ENCODE peak calls at places on chromosomes 7 and 10, in seven cellular contexts. One of them, this sample, is unnamed.

GRCh38 chr7:43583424-43584199 is 704 bp downstream of the STK17A start:
- DNase-seq in H54: peak
- DNase-seq in IMR-90: peak
- DNase-seq in sigmoid colon: peak
- DNase-seq in erythroblast: peak
- DNase-seq in breast epithelium: peak
- DNase-seq in esophagus muscularis mucosa: no peak
- DNase-seq in this sample: peak

GRCh38 chr10:11145498-11145855 is 127.8 kb downstream of the CELF2 start:
- DNase-seq in esophagus muscularis mucosa: no peak
- DNase-seq in breast epithelium: no peak
- DNase-seq in sigmoid colon: no peak
- DNase-seq in erythroblast: no peak
- DNase-seq in H54: no peak
- DNase-seq in IMR-90: no peak
- DNase-seq in this sample: no peak

GRCh38 chr7:90345548-90346319 is 782 bp upstream of the GTPBP10 start:
- DNase-seq in H54: no peak
- DNase-seq in IMR-90: peak
- DNase-seq in erythroblast: no peak
- DNase-seq in breast epithelium: no peak
- DNase-seq in esophagus muscularis mucosa: no peak
- DNase-seq in sigmoid colon: no peak
- DNase-seq in this sample: no peak

GRCh38 chr10:47031953-47032465 is 120.8 kb downstream of the PTPN20 start:
- DNase-seq in IMR-90: peak
- DNase-seq in esophagus muscularis mucosa: no peak
- DNase-seq in H54: no peak
- DNase-seq in erythroblast: no peak
- DNase-seq in breast epithelium: no peak
- DNase-seq in sigmoid colon: peak
- DNase-seq in this sample: peak

GRCh38 chr7:122803323-122803722 is 82.9 kb downstream of the CADPS2 start:
- DNase-seq in breast epithelium: no peak
- DNase-seq in H54: no peak
- DNase-seq in erythroblast: no peak
- DNase-seq in IMR-90: no peak
- DNase-seq in esophagus muscularis mucosa: no peak
- DNase-seq in sigmoid colon: no peak
- DNase-seq in this sample: no peak

GRCh38 chr7:28338041-28338440 is 74.3 kb upstream of the CREB5 start:
- DNase-seq in erythroblast: no peak
- DNase-seq in H54: no peak
- DNase-seq in esophagus muscularis mucosa: no peak
- DNase-seq in IMR-90: no peak
- DNase-seq in breast epithelium: no peak
- DNase-seq in sigmoid colon: no peak
- DNase-seq in this sample: no peak

GRCh38 chr7:85261341-85261740 is 74.5 kb upstream of the SEMA3D start:
- DNase-seq in erythroblast: no peak
- DNase-seq in IMR-90: peak
- DNase-seq in sigmoid colon: no peak
- DNase-seq in breast epithelium: no peak
- DNase-seq in esophagus muscularis mucosa: no peak
- DNase-seq in H54: no peak
- DNase-seq in this sample: no peak

GRCh38 chr7:156617215-156617614 is 23.4 kb upstream of the RNF32 start:
- DNase-seq in esophagus muscularis mucosa: no peak
- DNase-seq in IMR-90: no peak
- DNase-seq in sigmoid colon: no peak
- DNase-seq in erythroblast: no peak
- DNase-seq in H54: no peak
- DNase-seq in breast epithelium: no peak
- DNase-seq in this sample: no peak

GRCh38 chr7:45173596-45174327 is 16.2 kb downstream of the RAMP3 start:
- DNase-seq in erythroblast: no peak
- DNase-seq in esophagus muscularis mucosa: no peak
- DNase-seq in H54: no peak
- DNase-seq in breast epithelium: no peak
- DNase-seq in IMR-90: no peak
- DNase-seq in sigmoid colon: peak
- DNase-seq in this sample: no peak

GRCh38 chr7:130918129-130919052 is 184.4 kb upstream of the KLF14 start:
- DNase-seq in breast epithelium: no peak
- DNase-seq in H54: no peak
- DNase-seq in esophagus muscularis mucosa: no peak
- DNase-seq in IMR-90: peak
- DNase-seq in erythroblast: no peak
- DNase-seq in sigmoid colon: no peak
- DNase-seq in this sample: no peak

GRCh38 chr7:25259487-25260243 is 31.4 kb upstream of the NPVF start:
- DNase-seq in IMR-90: peak
- DNase-seq in H54: peak
- DNase-seq in breast epithelium: peak
- DNase-seq in sigmoid colon: peak
- DNase-seq in erythroblast: peak
- DNase-seq in esophagus muscularis mucosa: no peak
- DNase-seq in this sample: peak

GRCh38 chr7:22864855-22865606 is 42.4 kb upstream of the TOMM7 start:
- DNase-seq in erythroblast: no peak
- DNase-seq in sigmoid colon: no peak
- DNase-seq in breast epithelium: no peak
- DNase-seq in IMR-90: no peak
- DNase-seq in H54: no peak
- DNase-seq in esophagus muscularis mucosa: no peak
- DNase-seq in this sample: no peak

GRCh38 chr7:22861576-22861975 is 38.9 kb upstream of the TOMM7 start:
- DNase-seq in esophagus muscularis mucosa: no peak
- DNase-seq in H54: no peak
- DNase-seq in breast epithelium: no peak
- DNase-seq in IMR-90: no peak
- DNase-seq in sigmoid colon: no peak
- DNase-seq in erythroblast: no peak
- DNase-seq in this sample: no peak

GRCh38 chr7:22865607-22865970 is 42.9 kb upstream of the TOMM7 start:
- DNase-seq in H54: no peak
- DNase-seq in IMR-90: peak
- DNase-seq in esophagus muscularis mucosa: no peak
- DNase-seq in sigmoid colon: no peak
- DNase-seq in erythroblast: no peak
- DNase-seq in breast epithelium: no peak
- DNase-seq in this sample: no peak

GRCh38 chr7:22864301-22864700 is 41.7 kb upstream of the TOMM7 start:
- DNase-seq in esophagus muscularis mucosa: no peak
- DNase-seq in breast epithelium: no peak
- DNase-seq in H54: no peak
- DNase-seq in erythroblast: no peak
- DNase-seq in IMR-90: peak
- DNase-seq in sigmoid colon: no peak
- DNase-seq in this sample: no peak

GRCh38 chr7:22863156-22863899 is 40.7 kb upstream of the TOMM7 start:
- DNase-seq in breast epithelium: no peak
- DNase-seq in esophagus muscularis mucosa: no peak
- DNase-seq in IMR-90: no peak
- DNase-seq in H54: no peak
- DNase-seq in erythroblast: no peak
- DNase-seq in sigmoid colon: no peak
- DNase-seq in this sample: no peak
- TF ChIP-seq POLR2A in breast epithelium: no peak
- TF ChIP-seq POLR2A in esophagus muscularis mucosa: no peak
- TF ChIP-seq POLR2A in IMR-90: no peak
- TF ChIP-seq POLR2A in H54: no peak
- TF ChIP-seq POLR2A in erythroblast: no peak
- TF ChIP-seq POLR2A in sigmoid colon: no peak
- TF ChIP-seq POLR2A in this sample: no peak

GRCh38 chr10:132408367-132408781 is 11.4 kb downstream of the PWWP2B start:
- DNase-seq in H54: no peak
- DNase-seq in sigmoid colon: no peak
- DNase-seq in erythroblast: no peak
- DNase-seq in esophagus muscularis mucosa: no peak
- DNase-seq in breast epithelium: no peak
- DNase-seq in IMR-90: no peak
- DNase-seq in this sample: no peak

GRCh38 chr10:132407846-132408278 is 10.9 kb downstream of the PWWP2B start:
- DNase-seq in esophagus muscularis mucosa: no peak
- DNase-seq in H54: no peak
- DNase-seq in sigmoid colon: peak
- DNase-seq in erythroblast: no peak
- DNase-seq in breast epithelium: peak
- DNase-seq in IMR-90: peak
- DNase-seq in this sample: no peak

GRCh38 chr10:132406181-132406580 is 9.2 kb downstream of the PWWP2B start:
- DNase-seq in breast epithelium: no peak
- DNase-seq in esophagus muscularis mucosa: no peak
- DNase-seq in IMR-90: no peak
- DNase-seq in sigmoid colon: no peak
- DNase-seq in H54: no peak
- DNase-seq in erythroblast: no peak
- DNase-seq in this sample: no peak

GRCh38 chr10:132406750-132407149 is 9.8 kb downstream of the PWWP2B start:
- DNase-seq in sigmoid colon: no peak
- DNase-seq in esophagus muscularis mucosa: no peak
- DNase-seq in erythroblast: no peak
- DNase-seq in breast epithelium: no peak
- DNase-seq in H54: no peak
- DNase-seq in IMR-90: no peak
- DNase-seq in this sample: no peak

GRCh38 chr10:132407243-132407746 is 10.3 kb downstream of the PWWP2B start:
- DNase-seq in esophagus muscularis mucosa: no peak
- DNase-seq in breast epithelium: peak
- DNase-seq in H54: no peak
- DNase-seq in IMR-90: no peak
- DNase-seq in erythroblast: no peak
- DNase-seq in sigmoid colon: no peak
- DNase-seq in this sample: peak
- TF ChIP-seq POLR2A in esophagus muscularis mucosa: no peak
- TF ChIP-seq POLR2A in breast epithelium: no peak
- TF ChIP-seq POLR2A in H54: no peak
- TF ChIP-seq POLR2A in IMR-90: no peak
- TF ChIP-seq POLR2A in erythroblast: no peak
- TF ChIP-seq POLR2A in sigmoid colon: no peak
- TF ChIP-seq POLR2A in this sample: no peak

DNA sequence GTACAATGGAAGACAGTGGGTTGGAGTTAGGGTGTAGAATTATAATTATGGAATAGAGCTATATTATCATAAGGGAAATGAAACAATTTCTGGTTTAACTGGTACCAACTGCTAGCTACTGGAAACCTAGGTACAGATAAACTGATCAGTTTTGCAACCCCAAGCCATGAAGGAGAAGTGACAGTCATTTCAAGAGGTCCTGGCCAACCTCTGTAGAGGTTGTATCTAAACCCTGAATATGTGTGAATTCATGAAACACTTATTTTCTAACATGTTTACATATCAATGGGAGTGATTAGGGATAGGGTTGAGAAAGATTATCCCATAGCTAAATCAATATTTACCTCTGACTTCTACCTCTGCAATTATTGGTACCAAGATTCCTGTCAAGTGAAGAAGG is 29.9 kb upstream of the CC2D2B start:
- DNase-seq in IMR-90: no peak
- DNase-seq in esophagus muscularis mucosa: no peak
- DNase-seq in sigmoid colon: no peak
- DNase-seq in erythroblast: no peak
- DNase-seq in breast epithelium: no peak
- DNase-seq in H54: no peak
- DNase-seq in this sample: no peak
- TF ChIP-seq POLR2A in IMR-90: no peak
- TF ChIP-seq POLR2A in esophagus muscularis mucosa: no peak
- TF ChIP-seq POLR2A in sigmoid colon: no peak
- TF ChIP-seq POLR2A in erythroblast: no peak
- TF ChIP-seq POLR2A in breast epithelium: no peak
- TF ChIP-seq POLR2A in H54: no peak
- TF ChIP-seq POLR2A in this sample: no peak

GRCh38 chr10:96089670-96090462 is 40.2 kb upstream of the ZNF518A start:
- DNase-seq in sigmoid colon: peak
- DNase-seq in H54: peak
- DNase-seq in IMR-90: peak
- DNase-seq in esophagus muscularis mucosa: peak
- DNase-seq in breast epithelium: peak
- DNase-seq in erythroblast: peak
- DNase-seq in this sample: peak
- TF ChIP-seq POLR2A in sigmoid colon: no peak
- TF ChIP-seq POLR2A in H54: peak
- TF ChIP-seq POLR2A in IMR-90: peak
- TF ChIP-seq POLR2A in esophagus muscularis mucosa: no peak
- TF ChIP-seq POLR2A in breast epithelium: no peak
- TF ChIP-seq POLR2A in erythroblast: peak
- TF ChIP-seq POLR2A in this sample: peak

GRCh38 chr7:105875505-105875904 is 894 bp downstream of the ATXN7L1 start:
- DNase-seq in erythroblast: no peak
- DNase-seq in esophagus muscularis mucosa: no peak
- DNase-seq in IMR-90: no peak
- DNase-seq in breast epithelium: no peak
- DNase-seq in H54: no peak
- DNase-seq in sigmoid colon: no peak
- DNase-seq in this sample: no peak

GRCh38 chr7:105876964-105877601 is 684 bp upstream of the ATXN7L1 start:
- DNase-seq in H54: peak
- DNase-seq in sigmoid colon: peak
- DNase-seq in erythroblast: no peak
- DNase-seq in esophagus muscularis mucosa: peak
- DNase-seq in breast epithelium: no peak
- DNase-seq in IMR-90: peak
- DNase-seq in this sample: peak

GRCh38 chr7:105874055-105874454 is 2.3 kb downstream of the ATXN7L1 start:
- DNase-seq in erythroblast: no peak
- DNase-seq in IMR-90: no peak
- DNase-seq in H54: no peak
- DNase-seq in breast epithelium: no peak
- DNase-seq in esophagus muscularis mucosa: no peak
- DNase-seq in sigmoid colon: no peak
- DNase-seq in this sample: no peak

GRCh38 chr7:105877736-105878135 is 1.3 kb upstream of the ATXN7L1 start:
- DNase-seq in H54: no peak
- DNase-seq in esophagus muscularis mucosa: no peak
- DNase-seq in breast epithelium: no peak
- DNase-seq in IMR-90: no peak
- DNase-seq in erythroblast: no peak
- DNase-seq in sigmoid colon: no peak
- DNase-seq in this sample: no peak

DNA sequence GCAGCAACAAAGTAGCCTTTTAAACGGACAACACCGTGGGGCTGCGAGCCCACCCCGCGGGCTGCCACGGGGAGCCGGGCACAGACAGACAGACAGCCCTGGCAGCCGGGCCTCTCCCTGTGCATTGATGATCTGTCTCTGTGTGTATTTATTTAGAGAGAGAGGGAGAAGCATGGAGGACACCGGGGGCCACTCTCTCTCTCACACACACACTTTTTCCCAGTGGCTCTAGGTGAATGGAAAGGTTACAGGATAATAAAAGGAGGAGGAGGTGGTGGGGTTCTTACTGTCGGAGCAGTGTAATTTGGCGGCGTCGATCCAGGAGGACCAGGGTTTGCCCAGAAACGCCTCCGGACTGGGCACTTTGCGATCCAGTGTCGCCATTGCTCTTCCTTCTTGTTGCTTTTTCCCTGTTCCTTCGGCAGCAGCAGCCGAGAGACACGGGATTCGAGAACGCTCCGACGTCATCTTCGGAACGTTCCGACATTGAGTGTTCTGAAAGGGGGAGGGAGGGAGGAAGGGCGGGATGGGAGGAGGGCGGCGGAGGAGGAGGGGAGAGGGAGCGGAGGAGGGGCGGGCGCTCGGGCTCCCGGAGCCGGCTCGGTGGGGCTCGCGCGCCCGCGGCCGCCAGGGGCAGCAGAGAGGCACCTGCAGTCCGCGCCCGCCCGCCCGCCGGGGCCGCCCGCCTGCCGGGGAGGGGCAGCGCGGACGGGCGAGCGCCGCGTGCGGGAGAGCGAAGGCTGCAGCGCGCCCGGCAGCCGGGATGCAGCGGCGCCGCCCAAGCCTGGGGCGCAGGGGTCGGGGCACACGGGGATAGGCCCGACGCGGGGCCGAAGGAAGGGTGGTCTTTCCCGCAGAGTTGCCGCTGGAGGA is at the start of gene ATXN7L1:
- DNase-seq in sigmoid colon: peak
- DNase-seq in H54: peak
- DNase-seq in erythroblast: peak
- DNase-seq in IMR-90: peak
- DNase-seq in breast epithelium: peak
- DNase-seq in esophagus muscularis mucosa: peak
- DNase-seq in this sample: peak
- TF ChIP-seq POLR2A in sigmoid colon: peak
- TF ChIP-seq POLR2A in H54: peak
- TF ChIP-seq POLR2A in erythroblast: peak
- TF ChIP-seq POLR2A in IMR-90: peak
- TF ChIP-seq POLR2A in breast epithelium: peak
- TF ChIP-seq POLR2A in esophagus muscularis mucosa: peak
- TF ChIP-seq POLR2A in this sample: peak